ENCODE peak calls at places on chromosome 9, in eight cellular contexts. Z is PC-9; V is mesothelial cell of epicardium; S is transverse colon; W is HTR-8/SVneo; P is RPMI7951; R is BE2C; I is Jurkat, Clone E6-1. C is an unnamed sample.

GRCh38 chr9:126982215-126983002 is 67.8 kb downstream of the RALGPS1 start:
- DNase-seq in Z (no peak), V (no peak), S (no peak), W (no peak), P (no peak), R (no peak), I (no peak), C (no peak)

GRCh38 chr9:72812622-72813111 is 140.2 kb downstream of the ALDH1A1 start:
- DNase-seq in Z (no peak), V (no peak), S (no peak), W (no peak), P (no peak), R (no peak), I (no peak), C (no peak)

GRCh38 chr9:124125590-124126047 is 114.1 kb downstream of the LHX2 start:
- DNase-seq in Z (no peak), V (no peak), S (no peak), W (no peak), P (no peak), R (no peak), I (no peak), C (no peak)

GRCh38 chr9:35501941-35502340 is 12.0 kb downstream of the RUSC2 start:
- DNase-seq in Z (no peak), V (no peak), S (no peak), W (no peak), P (no peak), R (no peak), I (no peak), C (no peak)

GRCh38 chr9:71854811-71855210 is 56.2 kb downstream of the ABHD17B start:
- DNase-seq in Z (no peak), V (no peak), S (no peak), W (no peak), P (no peak), R (peak; percentile 19), I (no peak), C (no peak)

GRCh38 chr9:130217838-130218237 is 45.6 kb downstream of the NCS1 start:
- DNase-seq in Z (no peak), V (no peak), S (no peak), W (no peak), P (no peak), R (no peak), I (no peak), C (no peak)

GRCh38 chr9:13832451-13832850 is 481.5 kb downstream of the NFIB start:
- DNase-seq in Z (no peak), V (no peak), S (no peak), W (no peak), P (no peak), R (no peak), I (no peak), C (no peak)

GRCh38 chr9:127865645-127866464 is 11.4 kb upstream of the ENG start:
- DNase-seq in Z (no peak), V (no peak), S (no peak), W (no peak), P (no peak), R (no peak), I (peak; percentile 74), C (no peak)

GRCh38 chr9:87620727-87621322 is 105.1 kb upstream of the CTSL start:
- DNase-seq in Z (no peak), V (no peak), S (no peak), W (no peak), P (peak; percentile 22), R (peak; percentile 53), I (no peak), C (peak; percentile 42)

GRCh38 chr9:111023090-111023489 is 15.2 kb downstream of the LPAR1 start:
- DNase-seq in Z (no peak), V (no peak), S (no peak), W (no peak), P (no peak), R (no peak), I (no peak), C (no peak)

GRCh38 chr9:131754846-131755245 is 15.0 kb upstream of the RAPGEF1 start:
- DNase-seq in Z (no peak), V (no peak), S (no peak), W (no peak), P (no peak), R (no peak), I (no peak), C (no peak)

GRCh38 chr9:38026840-38027527 is 42.0 kb downstream of the SHB start:
- DNase-seq in Z (no peak), V (no peak), S (peak; percentile 46), W (no peak), P (no peak), R (no peak), I (no peak), C (peak; percentile 64)

GRCh38 chr9:4375424-4376195 is 75.7 kb upstream of the GLIS3 start:
- DNase-seq in Z (no peak), V (no peak), S (no peak), W (peak; percentile 55), P (peak; percentile 45), R (no peak), I (peak; percentile 9), C (peak; percentile 42)

GRCh38 chr9:101365181-101365580 is 19.6 kb downstream of the BAAT start:
- DNase-seq in Z (no peak), V (no peak), S (no peak), W (no peak), P (no peak), R (no peak), I (no peak), C (no peak)